ENCODE peak calls at places on chromosomes 16 and 17, in four cellular contexts. R, T, H and W are unnamed samples.

GRCh38 chr16:69523571-69523970 is 42.2 kb upstream of the NFAT5 start:
- DNase-seq in R (no peak), T (no peak), H (no peak), W (no peak)

GRCh38 chr17:31572341-31572740 is 180.9 kb downstream of the RAB11FIP4 start:
- DNase-seq in R (no peak), T (no peak), H (no peak), W (no peak)

GRCh38 chr17:77772461-77772897 is 186.0 kb upstream of the TNRC6C start:
- DNase-seq in R (no peak), T (peak; percentile 52), H (peak; percentile 27), W (no peak)

GRCh38 chr16:84746875-84747274 is 47.1 kb downstream of the USP10 start:
- DNase-seq in R (no peak), T (no peak), H (no peak), W (no peak)

GRCh38 chr17:17781591-17782424 is 55.0 kb downstream of the SREBF1 start:
- DNase-seq in R (no peak), T (peak; percentile 73), H (no peak), W (no peak)

GRCh38 chr16:80997964-80998620 is 8.6 kb downstream of the CMC2 start:
- DNase-seq in R (no peak), T (no peak), H (no peak), W (no peak)

GRCh38 chr16:7352114-7352513 is 19.5 kb downstream of the RBFOX1 start:
- DNase-seq in R (no peak), T (no peak), H (no peak), W (no peak)

GRCh38 chr17:43636446-43636845 is 25.3 kb downstream of the MEOX1 start:
- DNase-seq in R (no peak), T (no peak), H (no peak), W (no peak)

GRCh38 chr17:27938864-27939263 is 45.7 kb upstream of the LYRM9 start:
- DNase-seq in R (no peak), T (no peak), H (no peak), W (no peak)

GRCh38 chr17:16971458-16972338 is at the start of gene TNFRSF13B:
- DNase-seq in R (no peak), T (no peak), H (no peak), W (no peak)

GRCh38 chr16:85947511-85948509 is 48.8 kb downstream of the IRF8 start:
- DNase-seq in R (no peak), T (no peak), H (no peak), W (no peak)

GRCh38 chr17:79001190-79002020 is 8.2 kb downstream of the CANT1 start:
- DNase-seq in R (no peak), T (no peak), H (no peak), W (no peak)

GRCh38 chr16:85173981-85174751 is 61.9 kb upstream of the CIBAR2 start:
- DNase-seq in R (no peak), T (peak; percentile 34), H (no peak), W (no peak)

GRCh38 chr16:56939801-56940200 is 7.9 kb downstream of the HERPUD1 start:
- DNase-seq in R (no peak), T (peak; percentile 49), H (no peak), W (no peak)

GRCh38 chr16:3879887-3880564 is 487 bp downstream of the CREBBP start:
- DNase-seq in R (no peak), T (peak; percentile 19), H (peak; percentile 40), W (no peak)

GRCh38 chr17:64156670-64157069 is 26.7 kb upstream of the ERN1 start:
- DNase-seq in R (no peak), T (no peak), H (no peak), W (no peak)

GRCh38 chr17:30380643-30381419 is 2.1 kb downstream of the CPD start:
- DNase-seq in R (no peak), T (no peak), H (no peak), W (no peak)

GRCh38 chr17:1058423-1059130 is 61.6 kb downstream of the TIMM22 start:
- DNase-seq in R (no peak), T (peak; percentile 28), H (no peak), W (no peak)

GRCh38 chr17:83161298-83162034 is 82.1 kb downstream of the METRNL start:
- DNase-seq in R (no peak), T (no peak), H (no peak), W (peak; percentile 63)

GRCh38 chr16:68884867-68885266 is 41.5 kb downstream of the TANGO6 start:
- DNase-seq in R (no peak), T (no peak), H (no peak), W (no peak)

GRCh38 chr17:80795737-80796136 is 195.9 kb upstream of the CHMP6 start:
- DNase-seq in R (no peak), T (no peak), H (no peak), W (no peak)

GRCh38 chr16:70679653-70680494 is 6.0 kb downstream of the MTSS2 start:
- DNase-seq in R (no peak), T (no peak), H (no peak), W (no peak)

GRCh38 chr17:71003736-71004135 is 834.4 kb downstream of the KCNJ2 start:
- DNase-seq in R (no peak), T (no peak), H (no peak), W (no peak)

GRCh38 chr17:4947010-4947410 is 1.3 kb downstream of the PFN1 start:
- DNase-seq in R (no peak), T (no peak), H (peak; percentile 31), W (no peak)

GRCh38 chr17:81533713-81534141 is 5.5 kb downstream of the FSCN2 start:
- DNase-seq in R (no peak), T (no peak), H (no peak), W (no peak)

GRCh38 chr17:67439269-67439668 is 62.2 kb downstream of the PITPNC1 start:
- DNase-seq in R (no peak), T (no peak), H (no peak), W (no peak)

GRCh38 chr17:27954521-27955495 is 61.6 kb upstream of the LYRM9 start:
- DNase-seq in R (no peak), T (no peak), H (no peak), W (no peak)

GRCh38 chr16:82523786-82524185 is 103.0 kb upstream of the CDH13 start:
- DNase-seq in R (no peak), T (no peak), H (no peak), W (no peak)

GRCh38 chr16:35711958-35712357 is 2252.5 kb downstream of the TP53TG3F start:
- DNase-seq in R (no peak), T (no peak), H (no peak), W (no peak)

GRCh38 chr16:83967838-83968482 is at the start of gene NECAB2:
- DNase-seq in R (no peak), T (peak; percentile 9), H (no peak), W (no peak)